ENCODE peak calls at places on chromosomes 13 and 19, in four cellular contexts. Q, L, Y and P are unnamed samples. For H3K9me3, the result is how much of the 10 kb centered on the place peaks cover.

GRCh38 chr13:112782433-112783010 is 92.7 kb downstream of the ATP11A start:
- DNase-seq in Q (no peak), L (no peak), Y (no peak), P (no peak)

GRCh38 chr13:95153647-95154405 is 147.4 kb downstream of the ABCC4 start:
- DNase-seq in Q (no peak), L (no peak), Y (no peak), P (no peak)

GRCh38 chr19:13906525-13906904 is 514 bp downstream of the CC2D1A start:
- DNase-seq in Q (no peak), L (peak), Y (no peak), P (peak)

GRCh38 chr13:109131698-109132257 is 502.4 kb downstream of the MYO16 start:
- DNase-seq in Q (no peak), L (peak), Y (no peak), P (no peak)

GRCh38 chr13:111662451-111662850 is 342.0 kb downstream of the TEX29 start:
- DNase-seq in Q (no peak), L (no peak), Y (peak), P (no peak)

GRCh38 chr13:27813826-27814225 is 21.5 kb downstream of the GSX1 start:
- DNase-seq in Q (no peak), L (no peak), Y (no peak), P (no peak)

GRCh38 chr19:58356971-58357797 is 3.9 kb upstream of the A1BG start:
- DNase-seq in Q (no peak), L (no peak), Y (no peak), P (no peak)

GRCh38 chr13:49859568-49859967 is 67.1 kb upstream of the KPNA3 start:
- DNase-seq in Q (no peak), L (peak), Y (no peak), P (no peak)

GRCh38 chr19:56211718-56212117 is 9.6 kb downstream of the ZSCAN5C start:
- DNase-seq in Q (no peak), L (no peak), Y (no peak), P (no peak)

GRCh38 chr19:46744005-46744691 is 1.7 kb upstream of the FKRP start:
- DNase-seq in Q (no peak), L (no peak), Y (no peak), P (no peak)

GRCh38 chr19:38904463-38905185 is 4.9 kb downstream of the NFKBIB start:
- DNase-seq in Q (no peak), L (no peak), Y (no peak), P (no peak)

GRCh38 chr13:64529874-64530485 is 2700.2 kb downstream of the PCDH9 start:
- DNase-seq in Q (no peak), L (no peak), Y (no peak), P (no peak)

GRCh38 chr19:39223703-39224279 is 19.7 kb upstream of the SYCN start:
- DNase-seq in Q (no peak), L (no peak), Y (no peak), P (no peak)

GRCh38 chr19:23946569-23946968 is 31.9 kb downstream of the ZNF726 start:
- DNase-seq in Q (no peak), L (no peak), Y (no peak), P (no peak)

GRCh38 chr19:23949611-23950010 is 34.9 kb downstream of the ZNF726 start:
- DNase-seq in Q (no peak), L (no peak), Y (no peak), P (no peak)
- H3K9me3 ChIP-seq in Q (under half), L (under half), Y (under half), P (under half)

GRCh38 chr19:43939557-43940260 is 4.6 kb upstream of the ZNF45 start:
- DNase-seq in Q (no peak), L (no peak), Y (no peak), P (no peak)

GRCh38 chr19:43941209-43941608 is 6.1 kb upstream of the ZNF45 start:
- DNase-seq in Q (no peak), L (no peak), Y (no peak), P (no peak)

GRCh38 chr19:43936219-43936618 is 1.1 kb upstream of the ZNF45 start:
- DNase-seq in Q (no peak), L (no peak), Y (no peak), P (no peak)

GRCh38 chr19:43934985-43935708 is at the start of gene ZNF45:
- DNase-seq in Q (peak), L (peak), Y (peak), P (peak)

DNA sequence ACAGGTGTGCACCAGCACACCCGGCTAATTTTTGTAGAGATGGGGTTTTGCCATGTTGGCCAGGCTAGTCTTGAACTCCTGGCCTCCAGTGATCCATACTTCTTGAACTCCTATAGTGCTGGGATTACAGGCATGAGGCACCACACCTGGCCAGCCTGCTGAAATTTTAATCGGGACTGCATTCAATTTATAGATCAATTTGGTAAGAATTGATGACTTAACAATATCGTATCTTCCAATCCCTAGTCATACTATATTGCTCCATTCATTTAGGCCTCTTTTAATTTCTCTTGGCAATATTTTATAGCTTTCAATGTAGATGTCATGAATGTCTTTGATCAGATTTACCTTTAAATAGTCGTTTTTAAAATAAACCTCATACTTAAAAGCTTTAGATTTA is 5.6 kb upstream of the ZNF45 start:
- DNase-seq in Q (no peak), L (no peak), Y (no peak), P (no peak)
- H3K9me3 ChIP-seq in Q (under half), L (under half), Y (under half), P (under half)

DNA sequence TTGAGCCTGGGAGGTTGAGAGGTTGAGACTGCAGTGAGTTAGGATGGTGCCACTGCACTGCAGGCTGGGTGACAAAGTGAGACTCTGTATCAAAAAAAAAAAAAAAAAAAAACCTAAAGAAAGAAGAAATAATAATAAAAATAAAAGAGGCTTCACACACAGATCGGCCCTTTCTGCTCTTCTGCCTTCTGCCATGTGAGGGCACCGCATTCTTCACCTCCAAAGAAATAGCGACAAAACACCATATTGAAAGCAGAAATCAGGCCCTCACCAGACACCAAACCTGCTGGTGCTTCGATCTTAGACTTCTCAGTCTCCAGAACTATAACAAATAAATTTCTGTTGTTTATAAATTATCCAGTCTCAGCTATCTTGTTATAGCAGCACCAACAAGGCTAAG is 3.0 kb downstream of the ZNF649 start:
- DNase-seq in Q (no peak), L (no peak), Y (no peak), P (no peak)
- H3K9me3 ChIP-seq in Q (under half), L (under half), Y (under half), P (under half)

GRCh38 chr19:44451687-44452086 is 3.4 kb upstream of the ZNF229 start:
- DNase-seq in Q (no peak), L (no peak), Y (no peak), P (no peak)

GRCh38 chr19:44452367-44452766 is 4.1 kb upstream of the ZNF229 start:
- DNase-seq in Q (no peak), L (no peak), Y (no peak), P (no peak)

GRCh38 chr19:44447864-44448674 is at the start of gene ZNF229:
- DNase-seq in Q (peak), L (peak), Y (peak), P (no peak)
- H3K9me3 ChIP-seq in Q (under half), L (under half), Y (under half), P (under half)

GRCh38 chr19:51948979-51949378 is 21.7 kb downstream of the ZNF613 start:
- DNase-seq in Q (no peak), L (peak), Y (peak), P (no peak)
- H3K9me3 ChIP-seq in Q (half or more), L (under half), Y (under half), P (under half)